ENCODE peak calls at places on chromosomes 16 and 17, in seven cellular contexts. One of them, this sample, is unnamed. For H3K27me3, the result is how much of the 10 kb centered on the place peaks cover.

GRCh38 chr17:41907185-41907556 is 11.6 kb downstream of the ACLY start:
- DNase-seq in tibial artery: no peak
- DNase-seq in stomach: no peak
- DNase-seq in uterus: peak
- DNase-seq in heart left ventricle: no peak
- DNase-seq in tibial nerve: no peak
- DNase-seq in neuronal stem cell: no peak
- DNase-seq in this sample: no peak

GRCh38 chr17:45313927-45314760 is 2.7 kb downstream of the MAP3K14 start:
- DNase-seq in tibial artery: no peak
- DNase-seq in stomach: no peak
- DNase-seq in uterus: no peak
- DNase-seq in heart left ventricle: no peak
- DNase-seq in tibial nerve: no peak
- DNase-seq in neuronal stem cell: no peak
- DNase-seq in this sample: no peak

GRCh38 chr16:68216240-68216639 is 19.7 kb downstream of the ESRP2 start:
- DNase-seq in tibial artery: no peak
- DNase-seq in stomach: no peak
- DNase-seq in uterus: no peak
- DNase-seq in heart left ventricle: no peak
- DNase-seq in tibial nerve: no peak
- DNase-seq in neuronal stem cell: no peak
- DNase-seq in this sample: no peak

GRCh38 chr17:50151937-50152547 is 1.6 kb upstream of the PPP1R9B start:
- DNase-seq in tibial artery: peak
- DNase-seq in stomach: peak
- DNase-seq in uterus: peak
- DNase-seq in heart left ventricle: peak
- DNase-seq in tibial nerve: peak
- DNase-seq in neuronal stem cell: peak
- DNase-seq in this sample: peak

GRCh38 chr17:36867716-36868115 is 69.6 kb upstream of the LHX1 start:
- DNase-seq in tibial artery: no peak
- DNase-seq in stomach: no peak
- DNase-seq in uterus: no peak
- DNase-seq in heart left ventricle: no peak
- DNase-seq in tibial nerve: no peak
- DNase-seq in neuronal stem cell: no peak
- DNase-seq in this sample: no peak

GRCh38 chr17:17943281-17943984 is 28.8 kb downstream of the TOM1L2 start:
- DNase-seq in tibial artery: no peak
- DNase-seq in stomach: no peak
- DNase-seq in uterus: no peak
- DNase-seq in heart left ventricle: no peak
- DNase-seq in tibial nerve: no peak
- DNase-seq in neuronal stem cell: no peak
- DNase-seq in this sample: no peak

GRCh38 chr16:19375561-19376158 is 42.0 kb upstream of the TMC5 start:
- DNase-seq in tibial artery: no peak
- DNase-seq in stomach: peak
- DNase-seq in uterus: peak
- DNase-seq in heart left ventricle: peak
- DNase-seq in tibial nerve: peak
- DNase-seq in neuronal stem cell: peak
- DNase-seq in this sample: no peak

GRCh38 chr16:12201216-12201615 is 224.7 kb downstream of the SNX29 start:
- DNase-seq in tibial artery: no peak
- DNase-seq in stomach: no peak
- DNase-seq in uterus: no peak
- DNase-seq in heart left ventricle: no peak
- DNase-seq in tibial nerve: no peak
- DNase-seq in neuronal stem cell: no peak
- DNase-seq in this sample: no peak

GRCh38 chr17:56715613-56716357 is 117.9 kb downstream of the C17orf67 start:
- DNase-seq in tibial artery: peak
- DNase-seq in stomach: peak
- DNase-seq in uterus: peak
- DNase-seq in heart left ventricle: peak
- DNase-seq in tibial nerve: peak
- DNase-seq in neuronal stem cell: peak
- DNase-seq in this sample: peak

GRCh38 chr17:16215273-16215964 is at the start of gene NCOR1:
- DNase-seq in tibial artery: peak
- DNase-seq in stomach: peak
- DNase-seq in uterus: peak
- DNase-seq in heart left ventricle: peak
- DNase-seq in tibial nerve: peak
- DNase-seq in neuronal stem cell: peak
- DNase-seq in this sample: peak

GRCh38 chr16:68257251-68257905 is 6.9 kb upstream of the SLC7A6 start:
- DNase-seq in tibial artery: no peak
- DNase-seq in stomach: no peak
- DNase-seq in uterus: no peak
- DNase-seq in heart left ventricle: no peak
- DNase-seq in tibial nerve: no peak
- DNase-seq in neuronal stem cell: no peak
- DNase-seq in this sample: no peak

GRCh38 chr17:78997881-78998280 is 11.7 kb downstream of the CANT1 start:
- DNase-seq in tibial artery: no peak
- DNase-seq in stomach: no peak
- DNase-seq in uterus: peak
- DNase-seq in heart left ventricle: no peak
- DNase-seq in tibial nerve: no peak
- DNase-seq in neuronal stem cell: no peak
- DNase-seq in this sample: no peak

GRCh38 chr16:50263940-50264929 is 2.1 kb upstream of the ADCY7 start:
- DNase-seq in tibial artery: peak
- DNase-seq in stomach: no peak
- DNase-seq in uterus: no peak
- DNase-seq in heart left ventricle: no peak
- DNase-seq in tibial nerve: no peak
- DNase-seq in neuronal stem cell: no peak
- DNase-seq in this sample: no peak

GRCh38 chr16:72085002-72085401 is 8.4 kb downstream of the TXNL4B start:
- DNase-seq in tibial artery: no peak
- DNase-seq in stomach: no peak
- DNase-seq in uterus: no peak
- DNase-seq in heart left ventricle: peak
- DNase-seq in tibial nerve: no peak
- DNase-seq in neuronal stem cell: no peak
- DNase-seq in this sample: peak

GRCh38 chr16:77238593-77238992 is 39.4 kb downstream of the SYCE1L start:
- DNase-seq in tibial artery: no peak
- DNase-seq in stomach: no peak
- DNase-seq in uterus: no peak
- DNase-seq in heart left ventricle: no peak
- DNase-seq in tibial nerve: no peak
- DNase-seq in neuronal stem cell: no peak
- DNase-seq in this sample: no peak

GRCh38 chr17:21204923-21205322 is 9.0 kb downstream of the TMEM11 start:
- DNase-seq in tibial artery: no peak
- DNase-seq in stomach: no peak
- DNase-seq in uterus: no peak
- DNase-seq in heart left ventricle: no peak
- DNase-seq in tibial nerve: no peak
- DNase-seq in neuronal stem cell: no peak
- DNase-seq in this sample: no peak

GRCh38 chr16:85709766-85710423 is 21.1 kb upstream of the GINS2 start:
- DNase-seq in tibial artery: no peak
- DNase-seq in stomach: no peak
- DNase-seq in uterus: no peak
- DNase-seq in heart left ventricle: no peak
- DNase-seq in tibial nerve: no peak
- DNase-seq in neuronal stem cell: no peak
- DNase-seq in this sample: no peak

GRCh38 chr16:15963307-15963910 is 14.0 kb downstream of the ABCC1 start:
- DNase-seq in tibial artery: peak
- DNase-seq in stomach: no peak
- DNase-seq in uterus: no peak
- DNase-seq in heart left ventricle: no peak
- DNase-seq in tibial nerve: no peak
- DNase-seq in neuronal stem cell: no peak
- DNase-seq in this sample: no peak

GRCh38 chr16:8775359-8775758 is 22.1 kb downstream of the TMEM186 start:
- DNase-seq in tibial artery: no peak
- DNase-seq in stomach: no peak
- DNase-seq in uterus: no peak
- DNase-seq in heart left ventricle: no peak
- DNase-seq in tibial nerve: no peak
- DNase-seq in neuronal stem cell: no peak
- DNase-seq in this sample: no peak

GRCh38 chr16:83967838-83968482 is at the start of gene NECAB2:
- DNase-seq in tibial artery: no peak
- DNase-seq in stomach: peak
- DNase-seq in uterus: no peak
- DNase-seq in heart left ventricle: no peak
- DNase-seq in tibial nerve: peak
- DNase-seq in neuronal stem cell: peak
- DNase-seq in this sample: peak

GRCh38 chr17:61806081-61806828 is 57.1 kb downstream of the BRIP1 start:
- DNase-seq in tibial artery: no peak
- DNase-seq in stomach: no peak
- DNase-seq in uterus: no peak
- DNase-seq in heart left ventricle: no peak
- DNase-seq in tibial nerve: no peak
- DNase-seq in neuronal stem cell: no peak
- DNase-seq in this sample: no peak

GRCh38 chr16:8712589-8713361 is 38.4 kb downstream of the ABAT start:
- DNase-seq in tibial artery: no peak
- DNase-seq in stomach: no peak
- DNase-seq in uterus: no peak
- DNase-seq in heart left ventricle: no peak
- DNase-seq in tibial nerve: no peak
- DNase-seq in neuronal stem cell: peak
- DNase-seq in this sample: no peak

GRCh38 chr16:24977673-24978065 is 37.5 kb downstream of the ARHGAP17 start:
- DNase-seq in tibial artery: no peak
- DNase-seq in stomach: no peak
- DNase-seq in uterus: no peak
- DNase-seq in heart left ventricle: no peak
- DNase-seq in tibial nerve: no peak
- DNase-seq in neuronal stem cell: no peak
- DNase-seq in this sample: no peak

GRCh38 chr17:17886253-17886652 is 49.5 kb upstream of the SREBF1 start:
- DNase-seq in tibial artery: no peak
- DNase-seq in stomach: no peak
- DNase-seq in uterus: no peak
- DNase-seq in heart left ventricle: no peak
- DNase-seq in tibial nerve: no peak
- DNase-seq in neuronal stem cell: no peak
- DNase-seq in this sample: peak

GRCh38 chr17:34990921-34991365 is 10.6 kb downstream of the LIG3 start:
- DNase-seq in tibial artery: no peak
- DNase-seq in stomach: peak
- DNase-seq in uterus: peak
- DNase-seq in heart left ventricle: no peak
- DNase-seq in tibial nerve: no peak
- DNase-seq in neuronal stem cell: no peak
- DNase-seq in this sample: no peak

GRCh38 chr16:1909661-1910231 is 8.5 kb downstream of the HS3ST6 start:
- DNase-seq in tibial artery: no peak
- DNase-seq in stomach: no peak
- DNase-seq in uterus: no peak
- DNase-seq in heart left ventricle: no peak
- DNase-seq in tibial nerve: no peak
- DNase-seq in neuronal stem cell: no peak
- DNase-seq in this sample: no peak

GRCh38 chr16:89322381-89323119 is 105.0 kb downstream of the ZNF778 start:
- DNase-seq in tibial artery: no peak
- DNase-seq in stomach: no peak
- DNase-seq in uterus: peak
- DNase-seq in heart left ventricle: peak
- DNase-seq in tibial nerve: no peak
- DNase-seq in neuronal stem cell: no peak
- DNase-seq in this sample: no peak

GRCh38 chr17:79330696-79331095 is 256.1 kb downstream of the ENGASE start:
- DNase-seq in tibial artery: no peak
- DNase-seq in stomach: no peak
- DNase-seq in uterus: no peak
- DNase-seq in heart left ventricle: no peak
- DNase-seq in tibial nerve: no peak
- DNase-seq in neuronal stem cell: no peak
- DNase-seq in this sample: no peak

GRCh38 chr16:4883501-4883900 is 36.2 kb downstream of the UBN1 start:
- DNase-seq in tibial artery: no peak
- DNase-seq in stomach: no peak
- DNase-seq in uterus: no peak
- DNase-seq in heart left ventricle: no peak
- DNase-seq in tibial nerve: no peak
- DNase-seq in neuronal stem cell: no peak
- DNase-seq in this sample: no peak
- H3K4me3 ChIP-seq in tibial artery: no peak
- H3K4me3 ChIP-seq in stomach: no peak
- H3K4me3 ChIP-seq in uterus: no peak
- H3K4me3 ChIP-seq in heart left ventricle: no peak
- H3K4me3 ChIP-seq in tibial nerve: no peak
- H3K4me3 ChIP-seq in neuronal stem cell: no peak
- H3K4me3 ChIP-seq in this sample: no peak

GRCh38 chr16:48367443-48368049 is 17.7 kb downstream of the SIAH1 start:
- DNase-seq in tibial artery: no peak
- DNase-seq in stomach: no peak
- DNase-seq in uterus: no peak
- DNase-seq in heart left ventricle: no peak
- DNase-seq in tibial nerve: no peak
- DNase-seq in neuronal stem cell: no peak
- DNase-seq in this sample: no peak
- H3K27ac ChIP-seq in tibial artery: no peak
- H3K27ac ChIP-seq in stomach: no peak
- H3K27ac ChIP-seq in uterus: peak
- H3K27ac ChIP-seq in heart left ventricle: no peak
- H3K27ac ChIP-seq in tibial nerve: peak
- H3K27ac ChIP-seq in neuronal stem cell: no peak
- H3K27ac ChIP-seq in this sample: peak

GRCh38 chr17:76490112-76490710 is 11.0 kb downstream of the RHBDF2 start:
- DNase-seq in tibial artery: no peak
- DNase-seq in stomach: no peak
- DNase-seq in uterus: no peak
- DNase-seq in heart left ventricle: no peak
- DNase-seq in tibial nerve: no peak
- DNase-seq in neuronal stem cell: no peak
- DNase-seq in this sample: no peak
- H3K27me3 ChIP-seq in tibial artery: under half
- H3K27me3 ChIP-seq in stomach: under half
- H3K27me3 ChIP-seq in uterus: under half
- H3K27me3 ChIP-seq in heart left ventricle: under half
- H3K27me3 ChIP-seq in tibial nerve: under half
- H3K27me3 ChIP-seq in neuronal stem cell: under half
- H3K27me3 ChIP-seq in this sample: under half

DNA sequence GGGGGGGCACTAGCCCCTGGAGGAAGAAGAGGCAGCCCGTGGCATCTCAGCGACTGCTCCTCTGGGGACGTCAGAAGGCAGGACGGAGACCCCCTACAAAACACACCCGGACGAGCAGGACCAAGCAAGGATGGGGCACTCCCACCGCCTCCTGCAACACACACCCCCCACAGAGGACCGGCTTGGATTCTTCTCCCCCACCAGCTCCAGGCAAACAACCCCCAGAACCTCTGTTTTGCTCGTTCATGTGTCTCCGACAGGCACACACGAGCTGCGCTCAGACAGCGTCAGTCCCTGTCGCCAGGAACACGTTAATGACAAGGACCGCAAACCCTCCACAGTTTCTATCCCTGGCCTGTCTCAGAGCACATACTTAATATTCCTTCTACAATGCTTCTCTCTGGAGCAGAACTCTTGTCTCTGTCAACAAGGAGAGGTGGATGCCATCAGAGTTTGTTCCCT is 55.5 kb downstream of the ABR start:
- DNase-seq in tibial artery: no peak
- DNase-seq in stomach: no peak
- DNase-seq in uterus: no peak
- DNase-seq in heart left ventricle: no peak
- DNase-seq in tibial nerve: no peak
- DNase-seq in neuronal stem cell: no peak
- DNase-seq in this sample: no peak
- H3K4me3 ChIP-seq in tibial artery: no peak
- H3K4me3 ChIP-seq in stomach: no peak
- H3K4me3 ChIP-seq in uterus: no peak
- H3K4me3 ChIP-seq in heart left ventricle: no peak
- H3K4me3 ChIP-seq in tibial nerve: no peak
- H3K4me3 ChIP-seq in neuronal stem cell: no peak
- H3K4me3 ChIP-seq in this sample: no peak

This sample was measured in left ventricle myocardium inferior.